ENCODE peak calls at places on chromosome 5, in ten cellular contexts. One of them, this sample, is unnamed.
A peak's percentile ranks its signal among the peaks of the same experiment; 100 is the strongest.

GRCh38 chr5:40754381-40755092 is 1.2 kb downstream of the TTC33 start:
- DNase-seq in tibial nerve: no peak
- DNase-seq in endothelial cell: no peak
- DNase-seq in lower lobe of right lung: no peak
- DNase-seq in tibial artery: no peak
- DNase-seq in HCT116: no peak
- DNase-seq in AG04450: no peak
- DNase-seq in AG09319: no peak
- DNase-seq in CD4-positive, alpha-beta T cell: no peak
- DNase-seq in IMR-90: peak; percentile 66
- DNase-seq in this sample: no peak

GRCh38 chr5:144281784-144282183 is 111.1 kb downstream of the KCTD16 start:
- DNase-seq in CD4-positive, alpha-beta T cell: no peak
- DNase-seq in tibial nerve: no peak
- DNase-seq in lower lobe of right lung: no peak
- DNase-seq in IMR-90: no peak
- DNase-seq in endothelial cell: no peak
- DNase-seq in AG04450: no peak
- DNase-seq in tibial artery: no peak
- DNase-seq in HCT116: no peak
- DNase-seq in AG09319: no peak
- DNase-seq in this sample: no peak

GRCh38 chr5:125199968-125200841 is 453.8 kb upstream of the ZNF608 start:
- DNase-seq in tibial artery: no peak
- DNase-seq in HCT116: no peak
- DNase-seq in tibial nerve: no peak
- DNase-seq in CD4-positive, alpha-beta T cell: no peak
- DNase-seq in IMR-90: no peak
- DNase-seq in AG04450: no peak
- DNase-seq in lower lobe of right lung: no peak
- DNase-seq in AG09319: no peak
- DNase-seq in endothelial cell: peak; percentile 4
- DNase-seq in this sample: no peak

GRCh38 chr5:92641031-92641962 is 939.7 kb downstream of the NR2F1-AS1 start:
- DNase-seq in AG09319: no peak
- DNase-seq in tibial nerve: peak; percentile 7
- DNase-seq in tibial artery: no peak
- DNase-seq in CD4-positive, alpha-beta T cell: no peak
- DNase-seq in HCT116: peak; percentile 52
- DNase-seq in lower lobe of right lung: no peak
- DNase-seq in IMR-90: peak; percentile 66
- DNase-seq in endothelial cell: no peak
- DNase-seq in AG04450: peak; percentile 15
- DNase-seq in this sample: no peak

GRCh38 chr5:644509-644908 is 32.4 kb downstream of the CEP72 start:
- DNase-seq in AG09319: no peak
- DNase-seq in tibial artery: no peak
- DNase-seq in tibial nerve: no peak
- DNase-seq in AG04450: no peak
- DNase-seq in IMR-90: no peak
- DNase-seq in HCT116: no peak
- DNase-seq in CD4-positive, alpha-beta T cell: no peak
- DNase-seq in lower lobe of right lung: peak; percentile 29
- DNase-seq in endothelial cell: no peak
- DNase-seq in this sample: no peak

GRCh38 chr5:173238312-173239232 is 3.6 kb upstream of the NKX2-5 start:
- DNase-seq in endothelial cell: peak; percentile 54
- DNase-seq in IMR-90: no peak
- DNase-seq in lower lobe of right lung: no peak
- DNase-seq in tibial nerve: no peak
- DNase-seq in tibial artery: no peak
- DNase-seq in CD4-positive, alpha-beta T cell: no peak
- DNase-seq in AG04450: no peak
- DNase-seq in HCT116: no peak
- DNase-seq in AG09319: no peak
- DNase-seq in this sample: no peak

GRCh38 chr5:169667896-169668674 is 31.0 kb downstream of the DOCK2 start:
- DNase-seq in lower lobe of right lung: no peak
- DNase-seq in HCT116: no peak
- DNase-seq in AG04450: no peak
- DNase-seq in AG09319: no peak
- DNase-seq in IMR-90: peak; percentile 17
- DNase-seq in endothelial cell: no peak
- DNase-seq in tibial nerve: no peak
- DNase-seq in CD4-positive, alpha-beta T cell: no peak
- DNase-seq in tibial artery: no peak
- DNase-seq in this sample: no peak

GRCh38 chr5:152246401-152246800 is 158.7 kb downstream of the NMUR2 start:
- DNase-seq in lower lobe of right lung: no peak
- DNase-seq in tibial artery: no peak
- DNase-seq in HCT116: no peak
- DNase-seq in CD4-positive, alpha-beta T cell: no peak
- DNase-seq in endothelial cell: peak; percentile 71
- DNase-seq in IMR-90: peak; percentile 3
- DNase-seq in tibial nerve: peak; percentile 16
- DNase-seq in AG04450: no peak
- DNase-seq in AG09319: no peak
- DNase-seq in this sample: no peak

GRCh38 chr5:173310861-173311515 is 17.2 kb downstream of the STC2 start:
- DNase-seq in endothelial cell: no peak
- DNase-seq in AG09319: no peak
- DNase-seq in tibial artery: no peak
- DNase-seq in CD4-positive, alpha-beta T cell: no peak
- DNase-seq in HCT116: no peak
- DNase-seq in lower lobe of right lung: no peak
- DNase-seq in AG04450: no peak
- DNase-seq in IMR-90: peak; percentile 29
- DNase-seq in tibial nerve: no peak
- DNase-seq in this sample: no peak

GRCh38 chr5:115586525-115587146 is 15.6 kb downstream of the TICAM2 start:
- DNase-seq in IMR-90: peak; percentile 54
- DNase-seq in tibial nerve: no peak
- DNase-seq in AG04450: no peak
- DNase-seq in lower lobe of right lung: no peak
- DNase-seq in tibial artery: no peak
- DNase-seq in AG09319: no peak
- DNase-seq in HCT116: no peak
- DNase-seq in CD4-positive, alpha-beta T cell: no peak
- DNase-seq in endothelial cell: no peak
- DNase-seq in this sample: no peak

GRCh38 chr5:133200256-133200655 is 148.4 kb downstream of the HSPA4 start:
- DNase-seq in AG09319: no peak
- DNase-seq in endothelial cell: no peak
- DNase-seq in IMR-90: no peak
- DNase-seq in tibial artery: no peak
- DNase-seq in AG04450: no peak
- DNase-seq in HCT116: no peak
- DNase-seq in CD4-positive, alpha-beta T cell: no peak
- DNase-seq in tibial nerve: no peak
- DNase-seq in lower lobe of right lung: no peak
- DNase-seq in this sample: no peak
- TF ChIP-seq CTCF in AG09319: no peak
- TF ChIP-seq CTCF in endothelial cell: no peak
- TF ChIP-seq CTCF in IMR-90: no peak
- TF ChIP-seq CTCF in tibial artery: no peak
- TF ChIP-seq CTCF in AG04450: no peak
- TF ChIP-seq CTCF in HCT116: no peak
- TF ChIP-seq CTCF in CD4-positive, alpha-beta T cell: no peak
- TF ChIP-seq CTCF in tibial nerve: no peak
- TF ChIP-seq CTCF in lower lobe of right lung: no peak
- TF ChIP-seq CTCF in this sample: no peak

GRCh38 chr5:73201547-73202513 is 28.8 kb downstream of the TMEM174 start:
- DNase-seq in CD4-positive, alpha-beta T cell: peak; percentile 59
- DNase-seq in endothelial cell: peak; percentile 92
- DNase-seq in lower lobe of right lung: peak; percentile 86
- DNase-seq in AG09319: no peak
- DNase-seq in HCT116: peak; percentile 78
- DNase-seq in IMR-90: peak; percentile 47
- DNase-seq in AG04450: peak; percentile 27
- DNase-seq in tibial artery: peak; percentile 47
- DNase-seq in tibial nerve: peak; percentile 39
- DNase-seq in this sample: peak; percentile 57
- TF ChIP-seq CTCF in CD4-positive, alpha-beta T cell: peak; percentile 84
- TF ChIP-seq CTCF in endothelial cell: peak; percentile 82
- TF ChIP-seq CTCF in lower lobe of right lung: peak; percentile 82
- TF ChIP-seq CTCF in AG09319: peak; percentile 69
- TF ChIP-seq CTCF in HCT116: peak; percentile 87
- TF ChIP-seq CTCF in IMR-90: peak; percentile 78
- TF ChIP-seq CTCF in AG04450: peak; percentile 81
- TF ChIP-seq CTCF in tibial artery: peak; percentile 49
- TF ChIP-seq CTCF in tibial nerve: peak; percentile 61
- TF ChIP-seq CTCF in this sample: peak; percentile 75

DNA sequence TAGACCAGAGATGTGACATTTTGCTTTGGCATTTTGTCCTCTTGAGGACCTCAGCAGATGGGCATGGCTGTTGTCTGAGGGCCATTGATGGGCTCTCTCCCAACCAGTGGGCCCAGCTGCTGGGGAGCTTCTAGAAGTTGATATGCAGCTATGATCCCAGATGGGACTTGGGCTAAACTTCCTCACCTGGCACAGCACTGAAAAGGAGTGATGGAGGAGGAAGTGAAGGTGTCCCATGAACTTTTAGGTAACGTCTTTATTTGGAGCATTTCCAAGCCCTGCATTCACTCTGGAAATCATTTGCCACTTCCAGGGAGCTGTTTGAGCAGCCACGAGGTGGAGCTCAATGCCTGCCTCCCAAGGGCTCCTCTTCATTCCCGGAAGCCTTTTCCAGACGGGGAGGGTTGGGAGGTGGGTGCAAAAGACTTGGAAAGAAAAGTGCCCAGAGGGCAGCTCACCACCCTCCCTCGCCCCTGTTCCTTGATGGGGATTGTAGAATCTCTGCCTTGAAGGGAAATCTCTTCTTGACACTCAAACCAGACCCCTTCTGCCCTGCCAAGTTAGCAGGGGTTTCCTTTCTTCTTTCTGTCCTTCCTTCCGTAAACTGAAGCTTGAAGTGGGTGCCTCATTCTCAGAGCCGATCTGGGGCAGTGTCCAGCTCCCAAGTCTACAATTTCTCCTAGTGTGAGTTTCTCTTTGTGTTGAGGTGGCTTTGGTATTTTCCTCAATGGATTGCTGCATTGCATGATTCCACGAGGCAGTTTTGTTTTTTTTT is 18.1 kb upstream of the NEUROG1 start:
- DNase-seq in HCT116: peak; percentile 43
- DNase-seq in CD4-positive, alpha-beta T cell: no peak
- DNase-seq in lower lobe of right lung: no peak
- DNase-seq in IMR-90: peak; percentile 7
- DNase-seq in tibial artery: no peak
- DNase-seq in endothelial cell: peak; percentile 34
- DNase-seq in AG04450: no peak
- DNase-seq in AG09319: no peak
- DNase-seq in tibial nerve: no peak
- DNase-seq in this sample: no peak
- TF ChIP-seq CTCF in HCT116: peak; percentile 79
- TF ChIP-seq CTCF in CD4-positive, alpha-beta T cell: no peak
- TF ChIP-seq CTCF in lower lobe of right lung: peak; percentile 31
- TF ChIP-seq CTCF in IMR-90: peak; percentile 38
- TF ChIP-seq CTCF in tibial artery: no peak
- TF ChIP-seq CTCF in endothelial cell: no peak
- TF ChIP-seq CTCF in AG04450: peak; percentile 44
- TF ChIP-seq CTCF in AG09319: peak; percentile 43
- TF ChIP-seq CTCF in tibial nerve: no peak
- TF ChIP-seq CTCF in this sample: peak; percentile 63

GRCh38 chr5:176724472-176724871 is 77.2 kb downstream of the TSPAN17 start:
- DNase-seq in IMR-90: no peak
- DNase-seq in lower lobe of right lung: no peak
- DNase-seq in endothelial cell: no peak
- DNase-seq in tibial artery: no peak
- DNase-seq in AG09319: no peak
- DNase-seq in CD4-positive, alpha-beta T cell: no peak
- DNase-seq in tibial nerve: no peak
- DNase-seq in HCT116: no peak
- DNase-seq in AG04450: no peak
- DNase-seq in this sample: no peak
- TF ChIP-seq CTCF in IMR-90: no peak
- TF ChIP-seq CTCF in lower lobe of right lung: no peak
- TF ChIP-seq CTCF in endothelial cell: no peak
- TF ChIP-seq CTCF in tibial artery: no peak
- TF ChIP-seq CTCF in AG09319: no peak
- TF ChIP-seq CTCF in CD4-positive, alpha-beta T cell: no peak
- TF ChIP-seq CTCF in tibial nerve: no peak
- TF ChIP-seq CTCF in HCT116: no peak
- TF ChIP-seq CTCF in AG04450: no peak
- TF ChIP-seq CTCF in this sample: no peak

DNA sequence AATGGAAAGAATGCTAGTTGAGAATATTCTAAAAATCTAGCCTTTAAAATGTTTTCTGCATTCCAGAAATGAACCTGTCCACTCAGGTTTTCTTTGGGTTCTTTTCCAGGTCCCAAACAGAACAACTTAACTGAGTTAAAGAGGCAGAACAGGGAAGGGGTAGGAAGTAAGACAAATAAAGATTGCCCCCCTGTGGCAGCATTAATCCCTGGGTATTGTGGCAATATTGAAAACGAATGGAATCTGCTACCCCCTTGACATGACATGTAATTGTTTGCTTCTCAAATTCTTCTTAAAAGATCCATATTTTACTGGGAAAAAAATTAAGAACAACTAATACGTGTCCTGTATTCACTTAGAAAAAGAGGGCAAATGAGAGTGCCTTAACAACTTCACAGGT is 9.3 kb upstream of the RBM22 start:
- DNase-seq in tibial artery: no peak
- DNase-seq in CD4-positive, alpha-beta T cell: no peak
- DNase-seq in AG04450: no peak
- DNase-seq in HCT116: no peak
- DNase-seq in endothelial cell: no peak
- DNase-seq in AG09319: no peak
- DNase-seq in tibial nerve: no peak
- DNase-seq in lower lobe of right lung: no peak
- DNase-seq in IMR-90: no peak
- DNase-seq in this sample: no peak
- TF ChIP-seq CTCF in tibial artery: peak; percentile 37
- TF ChIP-seq CTCF in CD4-positive, alpha-beta T cell: peak; percentile 27
- TF ChIP-seq CTCF in AG04450: peak; percentile 40
- TF ChIP-seq CTCF in HCT116: peak; percentile 30
- TF ChIP-seq CTCF in endothelial cell: no peak
- TF ChIP-seq CTCF in AG09319: peak; percentile 27
- TF ChIP-seq CTCF in tibial nerve: no peak
- TF ChIP-seq CTCF in lower lobe of right lung: peak; percentile 28
- TF ChIP-seq CTCF in IMR-90: peak; percentile 39
- TF ChIP-seq CTCF in this sample: peak; percentile 19

GRCh38 chr5:14665949-14666741 is 1.6 kb downstream of the OTULIN start:
- DNase-seq in IMR-90: peak; percentile 33
- DNase-seq in CD4-positive, alpha-beta T cell: peak; percentile 52
- DNase-seq in HCT116: no peak
- DNase-seq in endothelial cell: peak; percentile 31
- DNase-seq in tibial artery: no peak
- DNase-seq in lower lobe of right lung: no peak
- DNase-seq in tibial nerve: no peak
- DNase-seq in AG04450: no peak
- DNase-seq in AG09319: no peak
- DNase-seq in this sample: no peak
- TF ChIP-seq CTCF in IMR-90: no peak
- TF ChIP-seq CTCF in CD4-positive, alpha-beta T cell: peak; percentile 35
- TF ChIP-seq CTCF in HCT116: no peak
- TF ChIP-seq CTCF in endothelial cell: no peak
- TF ChIP-seq CTCF in tibial artery: no peak
- TF ChIP-seq CTCF in lower lobe of right lung: no peak
- TF ChIP-seq CTCF in tibial nerve: no peak
- TF ChIP-seq CTCF in AG04450: no peak
- TF ChIP-seq CTCF in AG09319: no peak
- TF ChIP-seq CTCF in this sample: no peak

This sample was measured in D721Med.